ENCODE peak calls at places on chromosomes 1 and 21, in ten cellular contexts. One of them, this sample, is unnamed.

GRCh38 chr21:26513212-26513611 is 59.9 kb downstream of the CYYR1 start:
- DNase-seq in HAP-1: no peak
- DNase-seq in AG04450: no peak
- DNase-seq in AG08395: peak
- DNase-seq in stomach: no peak
- DNase-seq in Caki2: no peak
- DNase-seq in PC-3: peak
- DNase-seq in HT-29: no peak
- DNase-seq in lower leg skin: no peak
- DNase-seq in aorta: peak
- DNase-seq in this sample: peak

GRCh38 chr1:207389728-207390464 is 64.2 kb upstream of the CR2 start:
- DNase-seq in HAP-1: no peak
- DNase-seq in AG04450: peak
- DNase-seq in AG08395: peak
- DNase-seq in stomach: no peak
- DNase-seq in Caki2: peak
- DNase-seq in PC-3: peak
- DNase-seq in HT-29: peak
- DNase-seq in lower leg skin: no peak
- DNase-seq in aorta: no peak
- DNase-seq in this sample: peak

GRCh38 chr1:226002667-226003501 is 3.7 kb upstream of the SDE2 start:
- DNase-seq in HAP-1: peak
- DNase-seq in AG04450: no peak
- DNase-seq in AG08395: peak
- DNase-seq in stomach: peak
- DNase-seq in Caki2: peak
- DNase-seq in PC-3: no peak
- DNase-seq in HT-29: peak
- DNase-seq in lower leg skin: peak
- DNase-seq in aorta: peak
- DNase-seq in this sample: no peak

GRCh38 chr1:248155927-248156326 is 11.0 kb downstream of the OR2M5 start:
- DNase-seq in HAP-1: no peak
- DNase-seq in AG04450: no peak
- DNase-seq in AG08395: no peak
- DNase-seq in stomach: no peak
- DNase-seq in Caki2: no peak
- DNase-seq in PC-3: no peak
- DNase-seq in HT-29: no peak
- DNase-seq in lower leg skin: no peak
- DNase-seq in aorta: no peak
- DNase-seq in this sample: no peak

GRCh38 chr1:156676820-156677615 is at the start of gene NES:
- DNase-seq in HAP-1: peak
- DNase-seq in AG04450: no peak
- DNase-seq in AG08395: peak
- DNase-seq in stomach: no peak
- DNase-seq in Caki2: no peak
- DNase-seq in PC-3: peak
- DNase-seq in HT-29: peak
- DNase-seq in lower leg skin: no peak
- DNase-seq in aorta: peak
- DNase-seq in this sample: no peak

GRCh38 chr1:112396668-112397025 is 633 bp downstream of the CTTNBP2NL start:
- DNase-seq in HAP-1: peak
- DNase-seq in AG04450: no peak
- DNase-seq in AG08395: no peak
- DNase-seq in stomach: no peak
- DNase-seq in Caki2: no peak
- DNase-seq in PC-3: no peak
- DNase-seq in HT-29: no peak
- DNase-seq in lower leg skin: no peak
- DNase-seq in aorta: no peak
- DNase-seq in this sample: no peak

GRCh38 chr1:151156515-151156819 is at the start of gene TNFAIP8L2:
- DNase-seq in HAP-1: peak
- DNase-seq in AG04450: no peak
- DNase-seq in AG08395: no peak
- DNase-seq in stomach: peak
- DNase-seq in Caki2: no peak
- DNase-seq in PC-3: no peak
- DNase-seq in HT-29: no peak
- DNase-seq in lower leg skin: no peak
- DNase-seq in aorta: peak
- DNase-seq in this sample: no peak

GRCh38 chr1:225750865-225751824 is 26.5 kb upstream of the SRP9 start:
- DNase-seq in HAP-1: no peak
- DNase-seq in AG04450: no peak
- DNase-seq in AG08395: no peak
- DNase-seq in stomach: no peak
- DNase-seq in Caki2: no peak
- DNase-seq in PC-3: no peak
- DNase-seq in HT-29: no peak
- DNase-seq in lower leg skin: no peak
- DNase-seq in aorta: no peak
- DNase-seq in this sample: no peak

GRCh38 chr1:76303348-76303712 is 228.8 kb downstream of the ST6GALNAC3 start:
- DNase-seq in HAP-1: no peak
- DNase-seq in AG04450: no peak
- DNase-seq in AG08395: no peak
- DNase-seq in stomach: no peak
- DNase-seq in Caki2: no peak
- DNase-seq in PC-3: no peak
- DNase-seq in HT-29: no peak
- DNase-seq in lower leg skin: no peak
- DNase-seq in aorta: no peak
- DNase-seq in this sample: no peak

GRCh38 chr21:38631676-38632075 is 133.4 kb upstream of the ERG start:
- DNase-seq in HAP-1: no peak
- DNase-seq in AG04450: no peak
- DNase-seq in AG08395: no peak
- DNase-seq in stomach: no peak
- DNase-seq in Caki2: no peak
- DNase-seq in PC-3: no peak
- DNase-seq in HT-29: no peak
- DNase-seq in lower leg skin: no peak
- DNase-seq in aorta: no peak
- DNase-seq in this sample: no peak

GRCh38 chr1:119275145-119275929 is 93.2 kb upstream of the HAO2 start:
- DNase-seq in HAP-1: peak
- DNase-seq in AG04450: peak
- DNase-seq in AG08395: peak
- DNase-seq in stomach: peak
- DNase-seq in Caki2: peak
- DNase-seq in PC-3: peak
- DNase-seq in HT-29: peak
- DNase-seq in lower leg skin: no peak
- DNase-seq in aorta: no peak
- DNase-seq in this sample: no peak

GRCh38 chr1:150804671-150805070 is 3.4 kb downstream of the CTSK start:
- DNase-seq in HAP-1: no peak
- DNase-seq in AG04450: no peak
- DNase-seq in AG08395: no peak
- DNase-seq in stomach: no peak
- DNase-seq in Caki2: no peak
- DNase-seq in PC-3: no peak
- DNase-seq in HT-29: no peak
- DNase-seq in lower leg skin: no peak
- DNase-seq in aorta: no peak
- DNase-seq in this sample: no peak

GRCh38 chr1:15684042-15684461 is at the start of gene PLEKHM2:
- DNase-seq in HAP-1: peak
- DNase-seq in AG04450: no peak
- DNase-seq in AG08395: peak
- DNase-seq in stomach: peak
- DNase-seq in Caki2: no peak
- DNase-seq in PC-3: peak
- DNase-seq in HT-29: peak
- DNase-seq in lower leg skin: peak
- DNase-seq in aorta: peak
- DNase-seq in this sample: no peak

GRCh38 chr21:18468775-18469174 is 65.2 kb upstream of the TMPRSS15 start:
- DNase-seq in HAP-1: peak
- DNase-seq in AG04450: no peak
- DNase-seq in AG08395: no peak
- DNase-seq in stomach: no peak
- DNase-seq in Caki2: no peak
- DNase-seq in PC-3: no peak
- DNase-seq in HT-29: no peak
- DNase-seq in lower leg skin: no peak
- DNase-seq in aorta: no peak
- DNase-seq in this sample: no peak

GRCh38 chr1:15739745-15740144 is 2.6 kb upstream of the TMEM82 start:
- DNase-seq in HAP-1: no peak
- DNase-seq in AG04450: no peak
- DNase-seq in AG08395: no peak
- DNase-seq in stomach: no peak
- DNase-seq in Caki2: no peak
- DNase-seq in PC-3: no peak
- DNase-seq in HT-29: no peak
- DNase-seq in lower leg skin: no peak
- DNase-seq in aorta: no peak
- DNase-seq in this sample: no peak

GRCh38 chr1:158035976-158036583 is 42.6 kb downstream of the KIRREL1 start:
- DNase-seq in HAP-1: peak
- DNase-seq in AG04450: no peak
- DNase-seq in AG08395: peak
- DNase-seq in stomach: no peak
- DNase-seq in Caki2: no peak
- DNase-seq in PC-3: peak
- DNase-seq in HT-29: peak
- DNase-seq in lower leg skin: no peak
- DNase-seq in aorta: no peak
- DNase-seq in this sample: no peak

GRCh38 chr1:25959626-25960025 is 38.2 kb downstream of the PAFAH2 start:
- DNase-seq in HAP-1: no peak
- DNase-seq in AG04450: no peak
- DNase-seq in AG08395: peak
- DNase-seq in stomach: no peak
- DNase-seq in Caki2: no peak
- DNase-seq in PC-3: no peak
- DNase-seq in HT-29: no peak
- DNase-seq in lower leg skin: no peak
- DNase-seq in aorta: no peak
- DNase-seq in this sample: no peak

GRCh38 chr1:231340328-231341013 is 2.4 kb downstream of the SPRTN start:
- DNase-seq in HAP-1: no peak
- DNase-seq in AG04450: no peak
- DNase-seq in AG08395: no peak
- DNase-seq in stomach: no peak
- DNase-seq in Caki2: no peak
- DNase-seq in PC-3: peak
- DNase-seq in HT-29: no peak
- DNase-seq in lower leg skin: no peak
- DNase-seq in aorta: no peak
- DNase-seq in this sample: no peak

GRCh38 chr1:223176437-223176836 is 33.4 kb upstream of the TLR5 start:
- DNase-seq in HAP-1: no peak
- DNase-seq in AG04450: no peak
- DNase-seq in AG08395: no peak
- DNase-seq in stomach: no peak
- DNase-seq in Caki2: no peak
- DNase-seq in PC-3: peak
- DNase-seq in HT-29: no peak
- DNase-seq in lower leg skin: peak
- DNase-seq in aorta: no peak
- DNase-seq in this sample: no peak

GRCh38 chr1:94006604-94007003 is 97.4 kb upstream of the GCLM start:
- DNase-seq in HAP-1: no peak
- DNase-seq in AG04450: no peak
- DNase-seq in AG08395: no peak
- DNase-seq in stomach: no peak
- DNase-seq in Caki2: no peak
- DNase-seq in PC-3: no peak
- DNase-seq in HT-29: no peak
- DNase-seq in lower leg skin: peak
- DNase-seq in aorta: no peak
- DNase-seq in this sample: no peak

GRCh38 chr1:243354511-243355153 is 98.8 kb downstream of the SDCCAG8 start:
- DNase-seq in HAP-1: no peak
- DNase-seq in AG04450: no peak
- DNase-seq in AG08395: peak
- DNase-seq in stomach: no peak
- DNase-seq in Caki2: no peak
- DNase-seq in PC-3: no peak
- DNase-seq in HT-29: peak
- DNase-seq in lower leg skin: no peak
- DNase-seq in aorta: no peak
- DNase-seq in this sample: no peak

GRCh38 chr1:42165511-42166210 is 1.1 kb upstream of the GUCA2A start:
- DNase-seq in HAP-1: peak
- DNase-seq in AG04450: no peak
- DNase-seq in AG08395: peak
- DNase-seq in stomach: peak
- DNase-seq in Caki2: peak
- DNase-seq in PC-3: peak
- DNase-seq in HT-29: peak
- DNase-seq in lower leg skin: no peak
- DNase-seq in aorta: peak
- DNase-seq in this sample: no peak

GRCh38 chr1:83960669-83961277 is 38.2 kb downstream of the TTLL7 start:
- DNase-seq in HAP-1: no peak
- DNase-seq in AG04450: no peak
- DNase-seq in AG08395: no peak
- DNase-seq in stomach: no peak
- DNase-seq in Caki2: no peak
- DNase-seq in PC-3: no peak
- DNase-seq in HT-29: no peak
- DNase-seq in lower leg skin: no peak
- DNase-seq in aorta: no peak
- DNase-seq in this sample: no peak

GRCh38 chr1:117084231-117084630 is 24.1 kb downstream of the TTF2 start:
- DNase-seq in HAP-1: no peak
- DNase-seq in AG04450: no peak
- DNase-seq in AG08395: no peak
- DNase-seq in stomach: no peak
- DNase-seq in Caki2: no peak
- DNase-seq in PC-3: no peak
- DNase-seq in HT-29: no peak
- DNase-seq in lower leg skin: no peak
- DNase-seq in aorta: no peak
- DNase-seq in this sample: no peak

GRCh38 chr1:2108213-2108876 is 58.1 kb downstream of the PRKCZ start:
- DNase-seq in HAP-1: peak
- DNase-seq in AG04450: peak
- DNase-seq in AG08395: peak
- DNase-seq in stomach: no peak
- DNase-seq in Caki2: no peak
- DNase-seq in PC-3: peak
- DNase-seq in HT-29: no peak
- DNase-seq in lower leg skin: no peak
- DNase-seq in aorta: peak
- DNase-seq in this sample: no peak

GRCh38 chr21:15057290-15057689 is 7.5 kb downstream of the NRIP1 start:
- DNase-seq in HAP-1: no peak
- DNase-seq in AG04450: no peak
- DNase-seq in AG08395: no peak
- DNase-seq in stomach: no peak
- DNase-seq in Caki2: peak
- DNase-seq in PC-3: no peak
- DNase-seq in HT-29: peak
- DNase-seq in lower leg skin: no peak
- DNase-seq in aorta: no peak
- DNase-seq in this sample: no peak

GRCh38 chr1:179016694-179017382 is 8.9 kb upstream of the FAM20B start:
- DNase-seq in HAP-1: peak
- DNase-seq in AG04450: peak
- DNase-seq in AG08395: peak
- DNase-seq in stomach: peak
- DNase-seq in Caki2: peak
- DNase-seq in PC-3: peak
- DNase-seq in HT-29: peak
- DNase-seq in lower leg skin: peak
- DNase-seq in aorta: peak
- DNase-seq in this sample: peak

GRCh38 chr21:40534886-40535285 is 312.1 kb downstream of the DSCAM start:
- DNase-seq in HAP-1: no peak
- DNase-seq in AG04450: no peak
- DNase-seq in AG08395: no peak
- DNase-seq in stomach: no peak
- DNase-seq in Caki2: no peak
- DNase-seq in PC-3: no peak
- DNase-seq in HT-29: no peak
- DNase-seq in lower leg skin: no peak
- DNase-seq in aorta: no peak
- DNase-seq in this sample: no peak